ENCODE peak calls at places on chromosomes 12 and 14, in eight cellular contexts. D is bronchial epithelial cell; C is foreskin fibroblast; A is lower lobe of right lung; M is Caco-2; S is tibial nerve; G is HL-60; E is CD4-positive, alpha-beta T cell. J is an unnamed sample.

GRCh38 chr12:102957339-102958050 is at the start of gene ASCL1:
- DNase-seq in D (no peak), C (peak; percentile 49), A (no peak), M (no peak), S (no peak), G (no peak), E (no peak), J (no peak)

GRCh38 chr14:90567991-90568390 is 171.2 kb downstream of the CALM1 start:
- DNase-seq in D (no peak), C (no peak), A (no peak), M (no peak), S (no peak), G (no peak), E (no peak), J (no peak)

GRCh38 chr12:57430117-57430930 is 519 bp downstream of the R3HDM2 start:
- DNase-seq in D (peak; percentile 36), C (no peak), A (peak; percentile 69), M (peak; percentile 57), S (peak; percentile 26), G (peak; percentile 51), E (no peak), J (peak; percentile 49)

GRCh38 chr12:103560604-103561101 is 26.4 kb upstream of the STAB2 start:
- DNase-seq in D (peak; percentile 100), C (peak; percentile 97), A (no peak), M (peak; percentile 49), S (no peak), G (no peak), E (no peak), J (no peak)

GRCh38 chr12:28966049-28966778 is 182.9 kb upstream of the FAR2 start:
- DNase-seq in D (no peak), C (no peak), A (peak; percentile 47), M (no peak), S (peak; percentile 28), G (no peak), E (no peak), J (no peak)

GRCh38 chr12:31033681-31034080 is 40.0 kb upstream of the DDX11 start:
- DNase-seq in D (no peak), C (peak; percentile 18), A (no peak), M (no peak), S (no peak), G (no peak), E (no peak), J (peak; percentile 5)

GRCh38 chr12:104863549-104863948 is 94.5 kb downstream of the SLC41A2 start:
- DNase-seq in D (no peak), C (peak; percentile 70), A (no peak), M (no peak), S (no peak), G (no peak), E (no peak), J (no peak)

GRCh38 chr12:31591308-31591901 is 469 bp upstream of the DENND5B start:
- DNase-seq in D (no peak), C (peak; percentile 35), A (no peak), M (peak; percentile 55), S (peak; percentile 12), G (no peak), E (no peak), J (peak; percentile 18)

GRCh38 chr14:77638738-77639137 is 22.3 kb upstream of the SPTLC2 start:
- DNase-seq in D (peak; percentile 84), C (peak; percentile 94), A (no peak), M (no peak), S (no peak), G (no peak), E (no peak), J (no peak)

GRCh38 chr12:49793620-49794019 is 34.6 kb downstream of the NCKAP5L start:
- DNase-seq in D (no peak), C (no peak), A (no peak), M (no peak), S (no peak), G (no peak), E (no peak), J (no peak)

GRCh38 chr12:7833831-7834230 is 38.9 kb downstream of the SLC2A14 start:
- DNase-seq in D (no peak), C (no peak), A (no peak), M (no peak), S (no peak), G (no peak), E (no peak), J (no peak)

GRCh38 chr12:7834701-7835100 is 38.0 kb downstream of the SLC2A14 start:
- DNase-seq in D (no peak), C (no peak), A (no peak), M (peak; percentile 89), S (no peak), G (peak; percentile 28), E (no peak), J (no peak)

GRCh38 chr12:7835116-7835515 is 37.6 kb downstream of the SLC2A14 start:
- DNase-seq in D (no peak), C (no peak), A (no peak), M (no peak), S (no peak), G (no peak), E (no peak), J (no peak)

GRCh38 chr12:7835766-7836165 is 36.9 kb downstream of the SLC2A14 start:
- DNase-seq in D (no peak), C (no peak), A (no peak), M (peak; percentile 79), S (no peak), G (no peak), E (no peak), J (no peak)

GRCh38 chr12:7832059-7832696 is 40.5 kb downstream of the SLC2A14 start:
- DNase-seq in D (peak; percentile 33), C (peak; percentile 75), A (no peak), M (peak; percentile 80), S (peak; percentile 13), G (peak; percentile 16), E (peak; percentile 5), J (no peak)
- TF ChIP-seq CTCF in D (no peak), C (peak; percentile 63), A (peak; percentile 43), M (peak; percentile 73), S (no peak), G (peak; percentile 20), E (peak; percentile 59), J (peak; percentile 68)

GRCh38 chr12:11621797-11622423 is 27.6 kb upstream of the ETV6 start:
- DNase-seq in D (no peak), C (peak; percentile 26), A (no peak), M (peak; percentile 45), S (no peak), G (no peak), E (peak; percentile 7), J (no peak)
- TF ChIP-seq CTCF in D (no peak), C (no peak), A (no peak), M (peak; percentile 35), S (no peak), G (no peak), E (peak; percentile 37), J (no peak)

GRCh38 chr12:112905451-112906089 is 1.2 kb upstream of the OAS1 start:
- DNase-seq in D (peak; percentile 44), C (no peak), A (no peak), M (no peak), S (no peak), G (no peak), E (no peak), J (no peak)

GRCh38 chr12:112901271-112901670 is 5.5 kb upstream of the OAS1 start:
- DNase-seq in D (no peak), C (no peak), A (no peak), M (no peak), S (no peak), G (no peak), E (no peak), J (no peak)

GRCh38 chr12:112898380-112898779 is 8.4 kb upstream of the OAS1 start:
- DNase-seq in D (no peak), C (no peak), A (no peak), M (no peak), S (no peak), G (no peak), E (no peak), J (no peak)

GRCh38 chr12:112904571-112904970 is 2.2 kb upstream of the OAS1 start:
- DNase-seq in D (no peak), C (peak; percentile 28), A (no peak), M (no peak), S (no peak), G (no peak), E (no peak), J (no peak)

GRCh38 chr12:112900298-112901145 is 6.2 kb upstream of the OAS1 start:
- DNase-seq in D (peak; percentile 45), C (peak; percentile 38), A (no peak), M (peak; percentile 56), S (peak; percentile 48), G (peak; percentile 36), E (no peak), J (no peak)
- TF ChIP-seq CTCF in D (peak; percentile 74), C (peak; percentile 72), A (peak; percentile 74), M (peak; percentile 63), S (peak; percentile 61), G (peak; percentile 93), E (peak; percentile 90), J (peak; percentile 62)

DNA sequence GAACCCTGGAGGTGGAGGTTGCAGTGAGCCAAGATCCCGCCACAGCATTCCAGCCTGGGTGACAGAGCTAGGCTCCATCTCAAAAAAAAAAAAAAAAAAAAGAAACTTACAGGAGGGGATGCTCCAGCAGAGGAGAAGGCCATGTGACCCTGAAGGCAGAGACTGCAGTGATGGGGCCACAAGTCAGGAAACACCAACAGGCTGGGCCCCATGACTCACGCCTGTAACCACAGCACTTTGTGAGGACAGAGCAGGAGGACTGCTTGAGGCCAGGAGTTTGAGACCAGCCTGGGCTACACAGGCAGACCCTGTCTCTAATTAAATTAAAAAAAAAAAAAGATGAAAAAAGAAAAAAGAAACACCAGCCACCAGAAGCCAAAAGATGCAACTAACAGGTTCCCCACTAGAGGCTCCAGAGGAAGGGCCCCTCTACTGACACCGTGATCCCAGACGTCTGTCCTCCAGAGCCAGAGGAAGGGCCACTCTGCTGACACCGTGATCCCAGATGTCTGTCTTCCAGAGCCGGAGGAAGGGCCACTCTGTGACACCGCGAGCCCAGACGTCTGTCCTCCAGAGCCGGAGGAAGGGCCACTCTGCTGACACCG is 9.1 kb upstream of the GLT1D1 start:
- DNase-seq in D (no peak), C (no peak), A (peak; percentile 56), M (no peak), S (no peak), G (peak; percentile 86), E (no peak), J (no peak)
- TF ChIP-seq CTCF in D (no peak), C (no peak), A (no peak), M (no peak), S (no peak), G (no peak), E (no peak), J (peak; percentile 42)

GRCh38 chr12:43914923-43915468 is 79.1 kb downstream of the TMEM117 start:
- DNase-seq in D (peak; percentile 18), C (peak; percentile 9), A (no peak), M (no peak), S (no peak), G (no peak), E (no peak), J (no peak)
- TF ChIP-seq CTCF in D (peak; percentile 19), C (no peak), A (no peak), M (peak; percentile 31), S (no peak), G (no peak), E (no peak), J (peak; percentile 38)

J was measured in progenitor cell of endocrine pancreas.